ENCODE peak calls at places on chromosome 2, in five cellular contexts. V is ovary, E is transverse colon, M is H1, T is A549. Q is an unnamed sample.

GRCh38 chr2:174334781-174335604 is at the start of gene SP9:
- DNase-seq in T (peak), E (peak), M (peak), V (no peak), Q (no peak)

GRCh38 chr2:85394256-85394655 is 15.9 kb downstream of the CAPG start:
- DNase-seq in T (no peak), E (no peak), M (no peak), V (no peak), Q (no peak)

GRCh38 chr2:186256540-186256939 is 229.5 kb upstream of the ZC3H15 start:
- DNase-seq in T (peak), M (no peak), E (no peak), V (no peak), Q (no peak)

GRCh38 chr2:45072862-45073237 is 63.6 kb upstream of the SIX2 start:
- DNase-seq in T (no peak), E (no peak), M (peak), V (no peak), Q (no peak)

GRCh38 chr2:241479026-241479898 is 29.1 kb downstream of the STK25 start:
- DNase-seq in E (no peak), V (no peak), T (no peak), M (no peak), Q (no peak)

GRCh38 chr2:203594541-203594940 is 59.4 kb upstream of the RAPH1 start:
- DNase-seq in V (no peak), T (no peak), E (no peak), M (no peak), Q (no peak)

GRCh38 chr2:240579071-240579762 is 7.3 kb upstream of the CAPN10 start:
- DNase-seq in T (no peak), V (no peak), E (no peak), M (no peak), Q (no peak)

GRCh38 chr2:234165421-234165820 is 114.9 kb downstream of the SPP2 start:
- DNase-seq in T (no peak), E (no peak), V (no peak), M (no peak), Q (no peak)

GRCh38 chr2:215622836-215623235 is 187.0 kb upstream of the FN1 start:
- DNase-seq in V (no peak), M (no peak), E (no peak), T (no peak), Q (no peak)

GRCh38 chr2:106866636-106867035 is 19.3 kb downstream of the ST6GAL2 start:
- DNase-seq in E (no peak), M (no peak), V (no peak), T (no peak), Q (no peak)

GRCh38 chr2:189798312-189799029 is 14.2 kb downstream of the PMS1 start:
- DNase-seq in V (no peak), E (no peak), T (no peak), M (no peak), Q (no peak)

GRCh38 chr2:73930386-73930785 is 3.7 kb downstream of the DGUOK start:
- DNase-seq in V (no peak), E (no peak), M (no peak), T (no peak), Q (no peak)

GRCh38 chr2:113964436-113964835 is 74.5 kb downstream of the ACTR3 start:
- DNase-seq in T (no peak), V (no peak), M (no peak), E (no peak), Q (no peak)

GRCh38 chr2:47063159-47063930 is 91.8 kb downstream of the STPG4 start:
- DNase-seq in M (no peak), V (no peak), E (no peak), T (no peak), Q (no peak)

GRCh38 chr2:22995576-22995975 is 389.4 kb upstream of the KLHL29 start:
- DNase-seq in V (no peak), T (no peak), E (no peak), M (no peak), Q (no peak)

DNA sequence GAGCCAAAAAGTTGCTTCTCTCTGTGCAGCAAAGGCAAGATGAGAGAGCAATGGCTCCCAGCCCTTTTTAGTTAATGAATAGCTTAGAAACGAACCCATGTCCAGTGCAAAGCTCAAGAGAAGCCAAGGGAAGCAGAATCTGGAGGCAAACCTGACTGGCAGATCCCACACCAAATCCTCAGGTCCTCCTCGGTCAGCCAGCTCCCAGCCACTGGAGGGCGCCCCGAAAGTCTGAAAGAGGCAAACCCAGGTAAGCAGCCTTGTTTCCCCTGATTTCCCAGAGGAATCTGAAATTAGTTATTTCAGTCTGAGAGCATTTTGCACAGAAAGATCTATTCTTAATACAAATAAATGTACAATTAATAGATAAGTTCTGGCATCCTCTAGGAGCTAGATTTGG is 71.3 kb upstream of the PID1 start:
- DNase-seq in V (peak), E (peak), T (peak), M (peak), Q (peak)
- TF ChIP-seq CTCF in V (no peak), E (no peak), T (peak), M (peak), Q (no peak)

GRCh38 chr2:3739313-3739712 is 35.9 kb downstream of the DCDC2C start:
- DNase-seq in M (no peak), T (no peak), V (no peak), E (no peak), Q (no peak)
- TF ChIP-seq EP300 in M (no peak), T (no peak), V (no peak), E (no peak), Q (no peak)

DNA sequence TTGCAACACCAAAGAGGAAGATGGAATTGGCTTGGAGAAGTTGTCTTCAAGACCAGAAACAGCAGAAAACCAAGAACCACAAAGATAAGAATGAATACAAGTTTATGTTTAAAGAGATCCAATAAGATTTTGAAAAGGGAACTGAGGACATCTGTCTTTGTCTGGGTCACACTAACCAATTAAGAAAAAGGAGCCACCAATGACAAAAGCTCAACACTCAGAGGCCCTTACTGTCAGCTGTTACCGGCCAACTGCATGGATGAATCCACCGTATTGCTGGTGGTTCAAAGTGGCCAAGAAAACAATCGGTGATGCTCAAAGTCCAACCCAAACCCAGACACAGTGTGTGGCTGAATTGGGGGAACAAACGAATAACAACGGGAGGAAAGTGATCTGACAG is 11.2 kb downstream of the GPR55 start:
- DNase-seq in V (no peak), M (no peak), E (no peak), T (no peak), Q (peak)
- TF ChIP-seq CTCF in V (no peak), M (no peak), E (no peak), T (no peak), Q (no peak)

DNA sequence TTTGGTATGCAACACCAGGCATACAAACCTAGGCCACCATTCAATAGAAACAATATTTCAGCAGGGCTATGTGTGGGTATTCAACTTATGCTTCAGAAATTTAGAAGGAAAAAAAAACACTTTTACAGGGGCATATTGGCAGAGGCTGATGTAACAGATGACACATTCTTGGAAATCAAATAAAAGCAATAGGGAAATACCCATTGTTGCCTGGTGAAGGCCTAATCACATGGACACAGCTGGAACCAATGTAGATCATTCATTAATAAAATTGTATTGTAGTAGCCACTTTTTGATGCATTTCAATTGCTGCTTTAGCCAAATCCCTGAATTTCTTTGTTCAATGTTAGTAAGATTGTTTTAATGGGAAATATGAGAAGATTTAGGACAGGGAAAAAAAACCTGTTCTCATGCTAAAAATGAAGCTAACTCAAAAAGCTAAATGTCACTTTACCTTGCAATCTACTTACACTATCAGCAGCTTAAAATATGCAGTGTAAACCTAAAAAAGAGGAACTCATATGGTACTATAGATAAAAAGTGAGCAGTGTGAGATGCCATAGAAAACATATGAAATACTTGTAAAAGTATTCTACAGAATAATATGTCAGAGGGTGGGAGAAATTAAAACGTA is 289.4 kb downstream of the ZEB2 start:
- DNase-seq in E (no peak), M (no peak), V (no peak), T (no peak), Q (no peak)
- TF ChIP-seq EP300 in E (no peak), M (no peak), V (no peak), T (no peak), Q (no peak)